ENCODE peak calls at places on chromosomes 13 and 19, in four cellular contexts. One of them, this sample, is unnamed.

GRCh38 chr13:102035969-102036368 is 365.9 kb downstream of the FGF14 start:
- DNase-seq in body of pancreas: no peak
- DNase-seq in neuronal stem cell: no peak
- DNase-seq in IMR-90: no peak
- DNase-seq in this sample: no peak

GRCh38 chr19:1042689-1043511 is 3.0 kb downstream of the ABCA7 start:
- DNase-seq in IMR-90: no peak
- DNase-seq in neuronal stem cell: no peak
- DNase-seq in body of pancreas: no peak
- DNase-seq in this sample: no peak

GRCh38 chr13:19726611-19727010 is 56.1 kb downstream of the PSPC1 start:
- DNase-seq in body of pancreas: no peak
- DNase-seq in IMR-90: no peak
- DNase-seq in neuronal stem cell: no peak
- DNase-seq in this sample: no peak

GRCh38 chr19:3094638-3095374 is 644 bp downstream of the GNA11 start:
- DNase-seq in neuronal stem cell: no peak
- DNase-seq in body of pancreas: no peak
- DNase-seq in IMR-90: peak
- DNase-seq in this sample: peak

GRCh38 chr13:98083507-98083906 is 59.4 kb upstream of the FARP1 start:
- DNase-seq in body of pancreas: no peak
- DNase-seq in IMR-90: peak
- DNase-seq in neuronal stem cell: no peak
- DNase-seq in this sample: no peak

GRCh38 chr13:39815345-39816111 is 160.1 kb downstream of the COG6 start:
- DNase-seq in IMR-90: no peak
- DNase-seq in neuronal stem cell: no peak
- DNase-seq in body of pancreas: no peak
- DNase-seq in this sample: no peak

GRCh38 chr19:41327499-41328156 is 17.7 kb downstream of the CCDC97 start:
- DNase-seq in IMR-90: peak
- DNase-seq in neuronal stem cell: no peak
- DNase-seq in body of pancreas: peak
- DNase-seq in this sample: peak

GRCh38 chr13:85266331-85266730 is 532.9 kb downstream of the SLITRK6 start:
- DNase-seq in neuronal stem cell: no peak
- DNase-seq in body of pancreas: no peak
- DNase-seq in IMR-90: no peak
- DNase-seq in this sample: no peak

GRCh38 chr13:87147076-87147475 is 524.1 kb upstream of the SLITRK5 start:
- DNase-seq in neuronal stem cell: no peak
- DNase-seq in IMR-90: peak
- DNase-seq in body of pancreas: no peak
- DNase-seq in this sample: no peak

GRCh38 chr13:26914624-26915023 is 154.0 kb upstream of the GPR12 start:
- DNase-seq in body of pancreas: no peak
- DNase-seq in IMR-90: no peak
- DNase-seq in neuronal stem cell: no peak
- DNase-seq in this sample: no peak

GRCh38 chr19:31461814-31462539 is 112.7 kb upstream of the TSHZ3 start:
- DNase-seq in body of pancreas: no peak
- DNase-seq in neuronal stem cell: no peak
- DNase-seq in IMR-90: no peak
- DNase-seq in this sample: no peak

GRCh38 chr13:99361197-99361596 is 54.0 kb upstream of the GPR183 start:
- DNase-seq in IMR-90: no peak
- DNase-seq in body of pancreas: no peak
- DNase-seq in neuronal stem cell: no peak
- DNase-seq in this sample: no peak

GRCh38 chr13:46124531-46124966 is 19.7 kb upstream of the CPB2 start:
- DNase-seq in IMR-90: no peak
- DNase-seq in neuronal stem cell: no peak
- DNase-seq in body of pancreas: no peak
- DNase-seq in this sample: no peak

GRCh38 chr19:8149261-8150094 is at the start of gene FBN3:
- DNase-seq in body of pancreas: no peak
- DNase-seq in IMR-90: no peak
- DNase-seq in neuronal stem cell: peak
- DNase-seq in this sample: no peak

GRCh38 chr19:45059258-45059965 is 16.9 kb downstream of the ZNF296 start:
- DNase-seq in body of pancreas: peak
- DNase-seq in IMR-90: peak
- DNase-seq in neuronal stem cell: peak
- DNase-seq in this sample: peak

GRCh38 chr19:45057444-45057843 is 18.6 kb downstream of the CLASRP start:
- DNase-seq in body of pancreas: no peak
- DNase-seq in IMR-90: no peak
- DNase-seq in neuronal stem cell: no peak
- DNase-seq in this sample: no peak

GRCh38 chr19:45061965-45062364 is 14.3 kb downstream of the ZNF296 start:
- DNase-seq in body of pancreas: no peak
- DNase-seq in neuronal stem cell: no peak
- DNase-seq in IMR-90: no peak
- DNase-seq in this sample: no peak

GRCh38 chr19:45056831-45057230 is 18.0 kb downstream of the CLASRP start:
- DNase-seq in neuronal stem cell: no peak
- DNase-seq in body of pancreas: no peak
- DNase-seq in IMR-90: no peak
- DNase-seq in this sample: no peak

GRCh38 chr19:45058622-45059159 is 17.6 kb downstream of the ZNF296 start:
- DNase-seq in body of pancreas: no peak
- DNase-seq in neuronal stem cell: no peak
- DNase-seq in IMR-90: no peak
- DNase-seq in this sample: no peak
- H3K27ac ChIP-seq in body of pancreas: no peak
- H3K27ac ChIP-seq in neuronal stem cell: no peak
- H3K27ac ChIP-seq in IMR-90: no peak
- H3K27ac ChIP-seq in this sample: no peak

DNA sequence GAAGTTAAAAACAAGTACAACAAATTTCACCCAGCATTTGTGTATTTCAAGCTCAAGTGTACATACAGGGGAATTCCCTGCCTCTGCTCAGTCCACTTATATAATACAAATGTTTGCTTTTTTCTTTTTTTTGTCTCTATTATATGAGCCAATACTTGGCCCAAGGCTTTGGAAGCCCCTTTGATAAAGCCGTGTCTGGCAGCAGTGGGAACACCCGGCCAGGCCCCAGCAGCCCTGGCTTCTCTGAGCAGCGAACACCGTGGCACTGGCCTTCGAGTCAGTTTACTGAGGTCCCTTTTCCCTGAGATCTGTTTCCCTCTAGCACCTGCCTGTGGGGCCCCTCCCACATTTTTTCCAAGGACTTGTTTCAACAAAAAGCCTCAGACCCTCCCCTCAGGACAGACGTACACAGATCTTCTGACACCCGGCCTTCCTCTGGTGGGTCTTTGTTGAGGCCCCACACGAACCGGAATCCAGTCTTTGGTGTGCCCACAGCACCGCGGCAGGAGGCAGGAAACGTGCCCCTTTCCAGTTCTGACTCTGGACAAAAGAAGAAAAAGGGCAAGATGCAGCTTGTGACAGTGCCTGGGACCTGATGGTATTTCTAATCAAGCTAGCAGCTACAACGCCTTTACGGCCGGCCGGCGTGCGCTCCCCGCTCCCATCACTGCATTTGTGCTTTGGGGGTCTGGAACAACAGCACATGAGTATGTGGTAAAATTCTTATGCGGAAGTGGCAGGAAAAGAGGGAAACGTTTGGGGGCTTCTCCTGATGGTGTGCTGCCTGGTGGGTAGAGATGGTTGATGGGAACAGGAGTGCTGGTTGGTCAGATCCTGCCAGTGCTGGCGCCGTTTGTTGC is 13.8 kb downstream of the SIPA1L3 start:
- DNase-seq in IMR-90: no peak
- DNase-seq in neuronal stem cell: no peak
- DNase-seq in body of pancreas: no peak
- DNase-seq in this sample: no peak
- H3K4me3 ChIP-seq in IMR-90: no peak
- H3K4me3 ChIP-seq in neuronal stem cell: no peak
- H3K4me3 ChIP-seq in body of pancreas: no peak
- H3K4me3 ChIP-seq in this sample: no peak

DNA sequence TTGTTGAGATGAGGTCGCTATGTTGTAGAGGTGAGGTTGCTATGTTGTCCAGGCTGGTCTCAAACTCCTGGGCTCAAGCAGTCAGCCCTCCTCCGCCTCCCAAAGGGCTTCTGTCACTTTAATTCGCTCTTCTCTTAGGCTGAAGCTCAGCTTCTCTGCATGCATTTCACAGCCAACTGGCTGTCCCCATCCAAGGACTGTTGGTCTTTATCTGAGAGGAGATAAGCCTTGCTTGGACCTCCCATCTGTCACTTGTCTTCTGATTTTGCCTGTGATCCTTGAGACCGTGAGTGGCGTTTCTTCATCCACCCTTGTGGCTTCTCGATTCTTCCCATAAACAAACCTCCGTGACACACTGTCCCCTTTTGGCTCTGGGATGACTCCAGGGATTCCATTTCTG is 24.4 kb downstream of the CERS1 start:
- DNase-seq in body of pancreas: no peak
- DNase-seq in neuronal stem cell: no peak
- DNase-seq in IMR-90: no peak
- DNase-seq in this sample: no peak
- H3K27ac ChIP-seq in body of pancreas: no peak
- H3K27ac ChIP-seq in neuronal stem cell: no peak
- H3K27ac ChIP-seq in IMR-90: no peak
- H3K27ac ChIP-seq in this sample: no peak

DNA sequence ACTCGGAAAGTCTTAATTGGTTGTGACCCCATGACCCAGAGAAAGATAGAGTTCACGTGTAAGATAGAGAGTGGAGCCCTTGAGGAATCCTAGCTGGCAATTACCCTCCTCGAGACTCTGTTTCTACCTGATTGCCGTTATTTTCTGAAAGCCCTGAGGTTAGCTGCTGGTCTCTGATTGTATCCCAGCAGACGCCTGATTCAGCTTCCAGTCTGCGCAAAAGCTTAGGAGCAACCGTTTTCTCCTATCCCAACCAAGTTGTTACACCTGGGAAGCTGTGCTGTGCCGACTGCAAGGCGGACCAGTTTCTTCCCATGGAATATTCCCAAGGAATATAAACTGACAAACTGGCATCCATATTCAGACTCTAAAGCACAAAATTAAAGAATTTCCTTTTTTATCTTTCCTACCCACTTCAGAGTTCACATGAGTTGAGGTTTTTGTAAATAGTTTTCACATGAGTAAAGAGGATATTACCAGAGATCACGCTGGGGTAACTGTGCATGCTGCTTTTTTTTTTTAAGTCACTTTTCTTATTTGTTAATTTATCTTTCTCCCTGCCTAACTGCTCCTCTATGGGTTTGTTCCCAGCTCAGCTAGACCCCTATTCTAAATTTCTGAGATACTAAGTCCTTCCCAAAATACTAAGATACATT is 1.5 kb upstream of the TRPC4 start:
- DNase-seq in IMR-90: peak
- DNase-seq in body of pancreas: no peak
- DNase-seq in neuronal stem cell: no peak
- DNase-seq in this sample: no peak
- H3K4me3 ChIP-seq in IMR-90: no peak
- H3K4me3 ChIP-seq in body of pancreas: no peak
- H3K4me3 ChIP-seq in neuronal stem cell: no peak
- H3K4me3 ChIP-seq in this sample: no peak

GRCh38 chr13:78607409-78608253 is 4.3 kb upstream of the POU4F1 start:
- DNase-seq in neuronal stem cell: peak
- DNase-seq in IMR-90: no peak
- DNase-seq in body of pancreas: no peak
- DNase-seq in this sample: no peak
- H3K27ac ChIP-seq in neuronal stem cell: no peak
- H3K27ac ChIP-seq in IMR-90: no peak
- H3K27ac ChIP-seq in body of pancreas: no peak
- H3K27ac ChIP-seq in this sample: no peak

DNA sequence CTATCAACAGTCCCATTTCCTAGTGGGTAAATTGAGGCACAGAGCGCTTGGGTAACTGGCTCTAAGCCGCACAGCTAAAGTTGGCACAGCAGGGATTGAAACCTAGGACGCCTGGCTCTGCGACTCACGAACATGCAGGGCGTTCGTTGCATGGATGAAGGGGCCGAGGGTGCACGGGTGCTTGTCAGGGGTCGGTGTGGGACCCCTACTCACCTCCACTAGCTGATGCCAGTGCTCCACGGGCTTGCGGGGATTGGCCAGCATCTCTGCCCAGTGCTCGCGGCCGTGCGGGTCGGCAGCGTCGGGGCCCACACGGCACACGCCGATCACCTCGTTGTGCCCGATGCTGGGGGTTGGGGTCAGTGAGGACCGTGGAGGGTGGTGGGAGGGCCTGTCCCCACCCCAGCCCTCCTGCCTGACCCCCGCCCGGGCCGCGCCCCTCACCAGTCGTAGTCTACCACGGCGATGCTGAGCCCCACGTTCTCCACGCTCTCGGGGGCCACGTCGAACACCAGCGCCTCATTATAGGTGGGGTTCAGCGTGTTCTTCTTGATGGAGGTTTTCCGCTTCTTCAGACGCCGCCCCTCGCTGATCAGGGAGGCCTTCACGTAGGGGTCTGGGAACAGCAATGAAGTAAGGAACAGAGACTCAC is 14.6 kb downstream of the SYT3 start:
- DNase-seq in IMR-90: no peak
- DNase-seq in neuronal stem cell: no peak
- DNase-seq in body of pancreas: no peak
- DNase-seq in this sample: no peak
- H3K4me3 ChIP-seq in IMR-90: no peak
- H3K4me3 ChIP-seq in neuronal stem cell: no peak
- H3K4me3 ChIP-seq in body of pancreas: no peak
- H3K4me3 ChIP-seq in this sample: no peak

This sample was measured in CD8-positive, alpha-beta T cell.